ENCODE peak calls at places on chromosomes 2 and 18, in four cellular contexts. N, Y, P and D are unnamed samples.

GRCh38 chr2:229910832-229911412 is 10.9 kb downstream of the TRIP12 start:
- DNase-seq in P (no peak), Y (no peak), N (no peak), D (peak; percentile 23)

GRCh38 chr18:74899554-74899953 is 301.9 kb downstream of the ZNF407 start:
- DNase-seq in N (no peak), P (no peak), Y (no peak), D (no peak)

GRCh38 chr2:20438334-20439192 is 8.3 kb upstream of the RHOB start:
- DNase-seq in P (no peak), Y (no peak), N (peak; percentile 53), D (no peak)

GRCh38 chr2:157246212-157247067 is 11.1 kb upstream of the GALNT5 start:
- DNase-seq in N (peak; percentile 85), Y (no peak), P (no peak), D (no peak)

GRCh38 chr2:1628893-1629292 is 115.4 kb downstream of the PXDN start:
- DNase-seq in Y (no peak), P (no peak), N (peak; percentile 68), D (no peak)

GRCh38 chr18:5238371-5238758 is 41.3 kb upstream of the AKAIN1 start:
- DNase-seq in Y (peak; percentile 37), N (no peak), P (peak; percentile 31), D (peak; percentile 59)

GRCh38 chr2:119196301-119197124 is 27.1 kb upstream of the STEAP3 start:
- DNase-seq in P (no peak), Y (no peak), N (no peak), D (peak; percentile 45)

GRCh38 chr2:8413589-8414135 is 268.2 kb upstream of the ID2 start:
- DNase-seq in N (no peak), Y (no peak), P (no peak), D (no peak)

GRCh38 chr2:126828471-126828870 is 70.2 kb upstream of the TEX51 start:
- DNase-seq in Y (no peak), P (no peak), N (no peak), D (no peak)

GRCh38 chr2:101551489-101551888 is 76.6 kb upstream of the RFX8 start:
- DNase-seq in Y (no peak), N (no peak), P (no peak), D (no peak)

GRCh38 chr18:77653792-77654191 is 404.1 kb downstream of the GALR1 start:
- DNase-seq in N (no peak), P (no peak), Y (no peak), D (no peak)

GRCh38 chr18:12921178-12921577 is 26.6 kb upstream of the SEH1L start:
- DNase-seq in Y (no peak), P (no peak), N (no peak), D (no peak)

GRCh38 chr2:228355897-228356296 is 174.4 kb upstream of the SPHKAP start:
- DNase-seq in P (no peak), Y (no peak), N (no peak), D (no peak)

GRCh38 chr18:48800877-48801727 is 149.7 kb downstream of the SMAD7 start:
- DNase-seq in Y (peak; percentile 4), P (no peak), N (no peak), D (no peak)

GRCh38 chr2:241803387-241804325 is 5.3 kb upstream of the NEU4 start:
- DNase-seq in Y (peak; percentile 41), P (no peak), N (no peak), D (peak; percentile 19)

GRCh38 chr2:236654496-236654895 is 84.9 kb downstream of the ACKR3 start:
- DNase-seq in P (no peak), N (no peak), Y (no peak), D (no peak)

GRCh38 chr18:75538727-75539126 is 111.2 kb upstream of the SMIM21 start:
- DNase-seq in N (peak; percentile 18), Y (no peak), P (no peak), D (no peak)

GRCh38 chr2:200089040-200089755 is 133.8 kb downstream of the MAIP1 start:
- DNase-seq in Y (no peak), P (no peak), N (no peak), D (no peak)

GRCh38 chr2:235989591-235989990 is 178.6 kb downstream of the GBX2 start:
- DNase-seq in Y (no peak), P (no peak), N (no peak), D (no peak)

GRCh38 chr2:147934881-147935280 is 85.7 kb downstream of the ORC4 start:
- DNase-seq in P (no peak), N (peak; percentile 13), Y (no peak), D (no peak)

GRCh38 chr2:57809230-57809629 is 237.4 kb upstream of the VRK2 start:
- DNase-seq in P (no peak), Y (no peak), N (no peak), D (no peak)

GRCh38 chr18:75341897-75342296 is 85.6 kb downstream of the SMIM21 start:
- DNase-seq in N (no peak), P (no peak), Y (no peak), D (no peak)

GRCh38 chr18:56083097-56083865 is 495.3 kb upstream of the TCF4 start:
- DNase-seq in N (peak; percentile 29), Y (peak; percentile 89), P (no peak), D (no peak)

GRCh38 chr2:31413025-31413424 is 1.5 kb downstream of the XDH start:
- DNase-seq in Y (no peak), P (no peak), N (no peak), D (no peak)

GRCh38 chr18:65568866-65569265 is 181.9 kb upstream of the CDH7 start:
- DNase-seq in N (no peak), Y (no peak), P (no peak), D (no peak)

GRCh38 chr2:239640210-239640609 is 239.4 kb upstream of the HDAC4 start:
- DNase-seq in N (no peak), Y (no peak), P (no peak), D (no peak)

GRCh38 chr18:79616651-79617518 is 62.7 kb upstream of the CTDP1 start:
- DNase-seq in Y (peak; percentile 10), N (peak; percentile 5), P (no peak), D (peak; percentile 14)

GRCh38 chr2:239113592-239113991 is 265.7 kb downstream of the TWIST2 start:
- DNase-seq in P (no peak), N (no peak), Y (no peak), D (no peak)

GRCh38 chr2:128442891-128443302 is 124.2 kb upstream of the HS6ST1 start:
- DNase-seq in N (no peak), Y (no peak), P (no peak), D (peak; percentile 18)

GRCh38 chr2:58734365-58734764 is 493.2 kb upstream of the FANCL start:
- DNase-seq in P (no peak), N (no peak), Y (no peak), D (no peak)

GRCh38 chr2:175577405-175577986 is 396.0 kb upstream of the ATP5MC3 start:
- DNase-seq in Y (no peak), N (no peak), P (no peak), D (no peak)

GRCh38 chr2:10301946-10302478 is 692 bp upstream of the HPCAL1 start:
- DNase-seq in P (no peak), Y (no peak), N (no peak), D (no peak)

GRCh38 chr18:10453885-10454772 is at the start of gene APCDD1:
- DNase-seq in N (no peak), Y (peak; percentile 80), P (no peak), D (peak; percentile 56)

GRCh38 chr2:107775791-107776190 is 50.9 kb upstream of the RGPD4 start:
- DNase-seq in Y (no peak), P (no peak), N (no peak), D (no peak)

GRCh38 chr2:232463701-232464533 is 8.0 kb downstream of the ALPI start:
- DNase-seq in N (no peak), Y (no peak), P (no peak), D (no peak)

GRCh38 chr2:156064540-156064939 is 268.0 kb downstream of the NR4A2 start:
- DNase-seq in Y (no peak), N (no peak), P (no peak), D (no peak)

GRCh38 chr2:230919240-230919639 is 5.8 kb downstream of the GPR55 start:
- DNase-seq in N (no peak), Y (no peak), P (no peak), D (no peak)

GRCh38 chr2:20525041-20526035 is 78.5 kb downstream of the RHOB start:
- DNase-seq in P (no peak), Y (peak; percentile 38), N (no peak), D (no peak)

GRCh38 chr2:215613265-215613664 is 177.4 kb upstream of the FN1 start:
- DNase-seq in P (no peak), N (no peak), Y (no peak), D (no peak)

GRCh38 chr2:8030694-8031303 is 651.1 kb upstream of the ID2 start:
- DNase-seq in P (no peak), Y (no peak), N (no peak), D (no peak)

GRCh38 chr18:21605218-21605617 is 4.7 kb upstream of the ESCO1 start:
- DNase-seq in N (no peak), Y (no peak), P (no peak), D (no peak)
- TF ChIP-seq CTCF in N (no peak), Y (no peak), P (no peak), D (no peak)

DNA sequence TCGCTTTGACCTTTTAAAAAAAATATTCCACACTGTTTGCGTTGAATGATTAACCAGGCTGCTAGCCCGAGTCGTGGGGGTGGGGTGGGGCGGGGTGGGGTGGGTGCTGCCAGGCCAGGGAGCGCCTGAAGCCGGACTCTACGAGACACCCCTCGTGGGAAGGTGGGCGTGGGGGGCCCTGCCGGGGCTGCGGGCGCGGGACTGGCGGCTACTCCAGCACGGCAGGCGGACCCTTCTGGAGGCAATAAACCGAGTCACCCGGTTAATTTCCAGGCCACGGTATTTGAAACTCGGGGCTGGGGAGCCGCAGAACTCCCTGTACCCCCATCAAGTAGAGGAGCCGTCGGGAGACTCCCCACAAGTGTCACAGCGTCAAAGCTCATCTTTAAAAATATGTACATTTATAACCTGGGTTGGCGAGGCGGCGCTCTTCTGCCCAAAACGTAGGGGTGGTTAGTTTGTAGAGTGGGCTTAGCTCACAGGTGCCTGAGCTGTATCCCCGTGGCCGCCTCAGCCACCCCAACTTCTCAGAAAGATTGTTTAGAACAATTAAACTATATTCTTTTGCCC is 1.2 kb downstream of the B3GNT2 start:
- DNase-seq in P (no peak), Y (no peak), N (no peak), D (peak; percentile 29)
- TF ChIP-seq CTCF in P (peak; percentile 30), Y (no peak), N (no peak), D (no peak)

GRCh38 chr2:135799738-135800137 is 37.2 kb downstream of the LCT start:
- DNase-seq in N (no peak), P (no peak), Y (no peak), D (no peak)
- TF ChIP-seq CTCF in N (no peak), P (no peak), Y (no peak), D (no peak)

GRCh38 chr2:227180770-227181169 is 16.3 kb downstream of the COL4A3 start:
- DNase-seq in N (no peak), Y (no peak), P (no peak), D (no peak)
- TF ChIP-seq CTCF in N (no peak), Y (no peak), P (no peak), D (no peak)